ENCODE peak calls at places on chromosomes 6 and 20, in nine cellular contexts. E, A, O, F, R, I, H, S and L are unnamed samples.

GRCh38 chr6:35069262-35069661 is 71.9 kb downstream of the TCP11 start:
- DNase-seq in I (no peak), O (no peak), S (no peak), E (no peak), R (no peak), H (no peak), A (no peak), F (no peak), L (no peak)

GRCh38 chr6:15623282-15624116 is 39.3 kb downstream of the DTNBP1 start:
- DNase-seq in A (no peak), F (no peak), I (peak; percentile 49), E (no peak), H (peak; percentile 58), R (no peak), S (no peak), O (no peak), L (no peak)

GRCh38 chr6:156839591-156840001 is 62.4 kb downstream of the ARID1B start:
- DNase-seq in H (no peak), F (no peak), A (no peak), S (no peak), I (peak; percentile 81), E (peak; percentile 74), O (no peak), R (no peak), L (no peak)

GRCh38 chr20:4795394-4795793 is 73.7 kb downstream of the PRND start:
- DNase-seq in A (no peak), O (no peak), E (peak; percentile 68), S (peak; percentile 47), F (no peak), R (no peak), I (peak; percentile 38), H (peak; percentile 52), L (no peak)

GRCh38 chr6:138372711-138373463 is 4.8 kb upstream of the SMIM28 start:
- DNase-seq in A (no peak), F (no peak), S (no peak), H (peak; percentile 74), O (no peak), E (peak; percentile 34), R (no peak), I (no peak), L (no peak)

GRCh38 chr20:25194333-25194972 is 1.1 kb upstream of the ENTPD6 start:
- DNase-seq in S (no peak), E (no peak), I (no peak), F (no peak), H (no peak), R (peak; percentile 76), O (no peak), A (no peak), L (no peak)

GRCh38 chr20:48407710-48408109 is 420.1 kb downstream of the PREX1 start:
- DNase-seq in R (no peak), S (no peak), F (no peak), A (no peak), H (no peak), O (no peak), E (no peak), I (no peak), L (no peak)

GRCh38 chr6:169220068-169220964 is 33.3 kb downstream of the THBS2 start:
- DNase-seq in H (no peak), F (no peak), O (peak; percentile 12), E (no peak), I (no peak), R (no peak), A (no peak), S (no peak), L (no peak)

DNA sequence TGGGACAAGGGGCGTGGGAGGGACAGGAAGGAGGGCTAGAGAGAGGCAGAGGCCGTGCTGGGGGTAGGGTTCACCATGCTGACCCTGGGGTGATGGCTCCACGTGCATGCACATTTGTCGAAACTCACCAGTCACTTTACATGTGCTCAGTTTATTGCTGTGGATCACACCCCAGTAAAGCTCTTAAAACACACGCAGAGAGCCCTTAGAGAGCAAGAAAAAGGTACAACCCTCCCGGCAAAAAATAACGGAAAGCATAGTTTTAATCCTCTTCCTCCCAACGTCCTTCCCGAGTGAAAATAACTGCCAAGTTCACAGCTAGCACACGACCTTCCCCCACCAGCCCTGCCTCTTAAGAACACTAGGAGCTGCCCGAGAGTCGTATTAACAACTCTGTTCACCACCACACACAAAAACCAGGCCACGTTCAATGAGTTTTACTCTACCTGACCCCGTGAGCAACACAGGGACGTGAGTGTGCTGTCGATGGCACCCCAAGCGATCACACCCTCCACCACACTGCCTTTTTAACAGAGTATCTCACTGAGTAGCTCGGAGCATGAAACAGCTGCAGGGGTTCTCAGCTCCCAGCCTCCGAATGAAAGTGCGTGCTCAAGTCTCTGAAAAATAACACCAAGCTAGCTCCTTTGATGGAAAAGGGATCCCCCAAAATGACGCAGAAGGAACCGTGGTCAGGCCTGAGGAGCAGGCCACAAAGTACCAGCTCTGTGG is 39.7 kb downstream of the TAF4 start:
- DNase-seq in F (no peak), S (peak; percentile 20), A (no peak), R (no peak), I (peak; percentile 72), E (peak; percentile 47), O (no peak), H (peak; percentile 19), L (no peak)
- TF ChIP-seq CTCF in F (peak; percentile 40), S (peak; percentile 78), A (peak; percentile 26), R (no peak), I (peak; percentile 75), E (peak; percentile 90), O (no peak), H (peak; percentile 39), L (no peak)

GRCh38 chr20:43843096-43843964 is 71.3 kb upstream of the TOX2 start:
- DNase-seq in F (no peak), I (no peak), E (peak; percentile 75), H (peak; percentile 21), A (no peak), S (peak; percentile 82), O (peak; percentile 11), R (no peak), L (no peak)

GRCh38 chr20:43840382-43841070 is 74.1 kb upstream of the TOX2 start:
- DNase-seq in S (no peak), I (peak; percentile 59), A (no peak), O (peak; percentile 19), H (peak; percentile 67), F (no peak), E (no peak), R (no peak), L (peak; percentile 59)

GRCh38 chr20:43839793-43840199 is 74.9 kb upstream of the TOX2 start:
- DNase-seq in E (no peak), I (no peak), A (no peak), H (no peak), S (no peak), F (no peak), O (no peak), R (no peak), L (no peak)

GRCh38 chr20:43843965-43844660 is 70.5 kb upstream of the TOX2 start:
- DNase-seq in R (no peak), I (no peak), A (no peak), S (no peak), O (no peak), F (no peak), E (no peak), H (no peak), L (peak; percentile 32)

GRCh38 chr20:43842126-43843020 is 72.3 kb upstream of the TOX2 start:
- DNase-seq in H (no peak), I (no peak), O (peak; percentile 16), E (no peak), R (no peak), S (no peak), A (no peak), F (no peak), L (no peak)
- H3K27me3 ChIP-seq in H (no peaks in the 10 kb centered on the region), I (peaks cover 19% of the 10 kb centered on the region), O (no peaks in the 10 kb centered on the region), E (no peaks in the 10 kb centered on the region), R (peaks cover 5% of the 10 kb centered on the region), S (no peaks in the 10 kb centered on the region), A (no peaks in the 10 kb centered on the region), F (peaks cover 7% of the 10 kb centered on the region), L (no peaks in the 10 kb centered on the region)

GRCh38 chr6:85867595-85867994 is 224.9 kb upstream of the SYNCRIP start:
- DNase-seq in O (no peak), R (no peak), E (no peak), F (no peak), H (no peak), I (no peak), S (no peak), A (no peak), L (no peak)

GRCh38 chr6:85866758-85867401 is 224.2 kb upstream of the SYNCRIP start:
- DNase-seq in E (no peak), S (no peak), F (no peak), O (no peak), A (no peak), I (no peak), R (no peak), H (no peak), L (no peak)

GRCh38 chr6:85865665-85866372 is 223.1 kb upstream of the SYNCRIP start:
- DNase-seq in A (no peak), H (peak; percentile 56), R (no peak), I (peak; percentile 4), S (no peak), O (peak; percentile 32), E (peak; percentile 66), F (no peak), L (no peak)

GRCh38 chr6:85866373-85866740 is 223.7 kb upstream of the SYNCRIP start:
- DNase-seq in F (no peak), A (no peak), H (no peak), R (no peak), O (no peak), I (no peak), E (no peak), S (no peak), L (no peak)

DNA sequence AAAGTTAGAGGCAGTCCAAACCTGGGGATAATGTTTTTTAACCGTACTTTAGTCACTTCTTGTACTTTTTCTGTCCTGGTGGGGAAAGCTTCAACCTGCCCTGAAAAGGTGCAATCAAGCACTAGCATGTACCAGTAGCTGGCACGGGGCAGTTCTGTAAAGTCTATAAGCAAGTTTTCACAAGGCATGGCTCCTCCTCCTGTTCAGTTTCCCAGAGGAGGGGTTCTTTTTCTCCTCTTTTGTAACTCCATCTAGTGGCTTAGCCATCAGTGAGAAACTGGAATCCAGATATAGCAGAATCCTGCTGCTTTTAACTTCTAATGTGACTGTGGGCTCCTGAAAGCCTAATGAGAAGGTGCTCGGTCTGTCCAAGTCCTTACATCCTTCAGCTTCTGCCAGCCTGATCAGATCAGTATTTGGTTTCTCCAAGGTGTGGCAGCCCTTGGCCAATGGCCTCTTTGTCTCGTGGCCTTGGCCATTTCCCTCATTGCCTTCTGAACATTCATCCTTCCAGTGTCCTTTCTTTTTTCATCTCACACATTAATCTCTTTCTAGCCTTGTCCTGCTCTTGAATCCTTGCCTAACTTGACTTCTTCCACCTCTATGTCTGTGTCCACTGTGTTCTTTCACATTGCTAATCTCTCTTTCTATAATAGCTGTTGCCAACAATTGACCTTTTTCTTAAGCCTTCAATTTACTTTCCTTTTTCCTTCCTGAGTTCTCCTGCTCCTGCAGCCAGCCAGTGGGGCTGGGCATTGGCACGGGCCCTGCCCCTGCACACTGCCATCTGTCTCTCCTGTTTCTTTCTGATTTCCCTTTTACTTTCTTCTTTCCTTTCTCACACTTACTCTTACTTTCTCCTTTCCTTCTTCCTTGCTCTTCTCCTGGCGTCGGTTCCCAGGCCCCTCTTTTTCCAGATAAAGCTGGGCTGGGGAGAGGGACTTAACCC is 222.0 kb upstream of the SYNCRIP start:
- DNase-seq in A (no peak), H (peak; percentile 56), O (no peak), I (no peak), R (no peak), F (no peak), E (no peak), S (no peak), L (no peak)
- TF ChIP-seq CTCF in A (no peak), H (peak; percentile 26), O (no peak), I (peak; percentile 2), R (no peak), F (peak; percentile 25), E (peak; percentile 21), S (peak; percentile 43), L (no peak)

GRCh38 chr20:45539382-45539781 is at the start of gene WFDC6:
- DNase-seq in R (no peak), E (no peak), A (no peak), H (no peak), O (no peak), S (no peak), F (no peak), I (no peak), L (no peak)

DNA sequence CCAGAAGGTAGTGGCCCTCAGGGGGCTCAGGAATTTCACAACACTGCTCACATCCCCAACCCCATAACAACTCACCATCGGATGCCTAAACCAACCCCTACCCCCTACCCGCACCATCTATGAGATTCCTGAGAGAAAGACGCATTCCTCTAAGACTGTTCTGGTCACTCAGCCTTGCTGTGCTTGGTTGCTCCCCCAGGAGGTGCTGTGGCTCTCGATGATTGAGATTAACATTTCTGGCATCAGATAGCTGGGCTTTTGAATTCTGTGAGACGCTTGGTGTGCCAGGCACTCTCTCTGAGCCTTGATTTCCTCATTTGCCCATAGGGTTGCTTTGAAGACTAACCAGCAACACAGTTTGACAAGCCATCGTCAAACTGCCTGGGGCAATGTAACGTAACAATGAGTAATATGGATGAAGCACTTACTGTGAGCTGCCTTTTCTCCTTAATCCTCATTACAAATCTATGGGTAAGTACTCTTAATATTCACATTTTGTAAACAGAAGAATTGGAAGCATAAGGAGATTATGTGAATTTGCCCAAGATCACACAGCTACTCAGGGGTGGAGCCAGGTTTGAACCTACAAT is 978 bp downstream of the WFDC6 start:
- DNase-seq in I (no peak), E (no peak), A (no peak), H (no peak), S (no peak), F (no peak), R (no peak), O (no peak), L (no peak)
- H3K27me3 ChIP-seq in I (peaks cover 4% of the 10 kb centered on the region), E (no peaks in the 10 kb centered on the region), A (peaks cover 57% of the 10 kb centered on the region), H (peaks cover 36% of the 10 kb centered on the region), S (peaks cover 5% of the 10 kb centered on the region), F (peaks cover 19% of the 10 kb centered on the region), R (peaks cover 29% of the 10 kb centered on the region), O (no peaks in the 10 kb centered on the region), L (peaks cover 6% of the 10 kb centered on the region)